ENCODE peak calls at places on chromosomes 7 and 10, in nine cellular contexts. S is NCI-H526; P is stromal cell of bone marrow; Y is stimulated activated CD4-positive, alpha-beta T cell treated with anti-CD3 and anti-CD28 coated beads, Interleukin-2, amount 100 ng/mL, for 48 hours; Z is ovary; O is EH; U is glomerular endothelial cell; Q is hepatocyte; F is progenitor cell of endocrine pancreas. J is an unnamed sample.

GRCh38 chr10:46318808-46319207 is 32.0 kb downstream of the ANTXRL start:
- DNase-seq in O (no peak), P (no peak), Q (no peak), U (no peak), S (no peak), Z (no peak), Y (no peak), F (no peak), J (no peak)

GRCh38 chr7:27693794-27694193 is 31.1 kb upstream of the HIBADH start:
- DNase-seq in Q (no peak), P (no peak), S (no peak), Y (no peak), U (no peak), F (no peak), O (no peak), Z (no peak), J (no peak)

GRCh38 chr10:63491558-63492316 is 26.0 kb upstream of the JMJD1C start:
- DNase-seq in Z (no peak), Q (peak; percentile 63), U (no peak), F (no peak), P (peak; percentile 97), S (no peak), Y (no peak), O (peak; percentile 77), J (peak; percentile 63)

GRCh38 chr7:5584091-5584490 is 160.5 kb upstream of the TNRC18 start:
- DNase-seq in Z (no peak), F (no peak), Y (no peak), P (no peak), Q (no peak), O (no peak), U (no peak), S (no peak), J (no peak)

GRCh38 chr7:122199171-122199570 is 55.1 kb upstream of the AASS start:
- DNase-seq in P (no peak), Q (no peak), F (no peak), O (peak; percentile 46), Z (no peak), Y (no peak), S (no peak), U (no peak), J (no peak)

GRCh38 chr10:72693599-72693915 is 1.6 kb downstream of the MCU start:
- DNase-seq in O (no peak), S (peak; percentile 61), U (no peak), Z (no peak), P (no peak), Q (no peak), Y (no peak), F (no peak), J (no peak)

GRCh38 chr7:23893942-23894890 is 184.2 kb downstream of the STK31 start:
- DNase-seq in Y (peak; percentile 28), F (no peak), O (peak; percentile 34), S (no peak), Z (no peak), P (peak; percentile 31), U (no peak), Q (no peak), J (no peak)

GRCh38 chr10:112230325-112230988 is 46.9 kb upstream of the GPAM start:
- DNase-seq in Q (no peak), F (no peak), P (no peak), Y (no peak), S (no peak), O (peak; percentile 54), Z (no peak), U (peak; percentile 1), J (no peak)

GRCh38 chr10:11975795-11976194 is 66.8 kb downstream of the UPF2 start:
- DNase-seq in U (no peak), Q (no peak), O (no peak), F (no peak), Z (no peak), Y (no peak), S (no peak), P (no peak), J (no peak)

GRCh38 chr10:122515588-122516231 is 44.8 kb upstream of the DMBT1 start:
- DNase-seq in O (no peak), Y (peak; percentile 30), F (no peak), S (no peak), P (no peak), Q (no peak), Z (no peak), U (no peak), J (no peak)